ENCODE peak calls at places on chromosomes 13 and 19, in seven cellular contexts. S is tibial nerve, E is suprapubic skin, Q is ovary, B is body of pancreas, I is right lobe of liver, T is heart left ventricle. G is an unnamed sample. For H3K4me1 and H3K27me3, the result is how much of the 10 kb centered on the place peaks cover.

GRCh38 chr13:112616586-112617381 is 28.8 kb upstream of the TUBGCP3 start:
- DNase-seq in S (no peak), E (no peak), Q (no peak), B (peak), I (no peak), T (no peak), G (no peak)

GRCh38 chr13:102707465-102707864 is 12.6 kb upstream of the METTL21C start:
- DNase-seq in S (no peak), E (no peak), Q (no peak), B (no peak), I (no peak), T (no peak), G (no peak)

GRCh38 chr19:4987692-4988370 is 18.9 kb downstream of the KDM4B start:
- DNase-seq in S (no peak), E (no peak), Q (peak), B (no peak), I (no peak), T (no peak), G (no peak)

GRCh38 chr13:97976551-97977375 is 23.3 kb downstream of the IPO5 start:
- DNase-seq in S (no peak), E (no peak), Q (no peak), B (no peak), I (peak), T (peak), G (no peak)

GRCh38 chr13:21458816-21459701 is at the start of gene ZDHHC20:
- DNase-seq in S (peak), E (peak), Q (peak), B (peak), I (peak), T (peak), G (peak)

GRCh38 chr19:51359294-51359693 is 6.9 kb downstream of the ETFB start:
- DNase-seq in S (no peak), E (no peak), Q (no peak), B (no peak), I (no peak), T (no peak), G (no peak)

GRCh38 chr19:42149447-42150202 is 17.4 kb upstream of the POU2F2 start:
- DNase-seq in S (no peak), E (no peak), Q (no peak), B (no peak), I (no peak), T (no peak), G (no peak)

GRCh38 chr13:66312312-66313087 is 917.6 kb downstream of the PCDH9 start:
- DNase-seq in S (no peak), E (no peak), Q (peak), B (peak), I (no peak), T (no peak), G (no peak)

GRCh38 chr19:58277748-58278147 is 1.0 kb upstream of the ZNF8 start:
- DNase-seq in S (no peak), E (no peak), Q (no peak), B (no peak), I (no peak), T (no peak), G (no peak)

GRCh38 chr13:102626928-102627327 is 30.1 kb downstream of the TPP2 start:
- DNase-seq in S (no peak), E (no peak), Q (no peak), B (no peak), I (no peak), T (no peak), G (no peak)

GRCh38 chr19:44644391-44645016 is 794 bp downstream of the PVR start:
- DNase-seq in S (no peak), E (no peak), Q (no peak), B (peak), I (peak), T (no peak), G (peak)

GRCh38 chr13:92827503-92827902 is 399.1 kb upstream of the GPC6 start:
- DNase-seq in S (no peak), E (no peak), Q (no peak), B (no peak), I (no peak), T (no peak), G (no peak)

GRCh38 chr13:71378992-71379905 is 487.8 kb downstream of the DACH1 start:
- DNase-seq in S (no peak), E (no peak), Q (no peak), B (no peak), I (no peak), T (no peak), G (no peak)

GRCh38 chr13:34533941-34534340 is 408.1 kb upstream of the NBEA start:
- DNase-seq in S (no peak), E (no peak), Q (no peak), B (no peak), I (no peak), T (no peak), G (no peak)

DNA sequence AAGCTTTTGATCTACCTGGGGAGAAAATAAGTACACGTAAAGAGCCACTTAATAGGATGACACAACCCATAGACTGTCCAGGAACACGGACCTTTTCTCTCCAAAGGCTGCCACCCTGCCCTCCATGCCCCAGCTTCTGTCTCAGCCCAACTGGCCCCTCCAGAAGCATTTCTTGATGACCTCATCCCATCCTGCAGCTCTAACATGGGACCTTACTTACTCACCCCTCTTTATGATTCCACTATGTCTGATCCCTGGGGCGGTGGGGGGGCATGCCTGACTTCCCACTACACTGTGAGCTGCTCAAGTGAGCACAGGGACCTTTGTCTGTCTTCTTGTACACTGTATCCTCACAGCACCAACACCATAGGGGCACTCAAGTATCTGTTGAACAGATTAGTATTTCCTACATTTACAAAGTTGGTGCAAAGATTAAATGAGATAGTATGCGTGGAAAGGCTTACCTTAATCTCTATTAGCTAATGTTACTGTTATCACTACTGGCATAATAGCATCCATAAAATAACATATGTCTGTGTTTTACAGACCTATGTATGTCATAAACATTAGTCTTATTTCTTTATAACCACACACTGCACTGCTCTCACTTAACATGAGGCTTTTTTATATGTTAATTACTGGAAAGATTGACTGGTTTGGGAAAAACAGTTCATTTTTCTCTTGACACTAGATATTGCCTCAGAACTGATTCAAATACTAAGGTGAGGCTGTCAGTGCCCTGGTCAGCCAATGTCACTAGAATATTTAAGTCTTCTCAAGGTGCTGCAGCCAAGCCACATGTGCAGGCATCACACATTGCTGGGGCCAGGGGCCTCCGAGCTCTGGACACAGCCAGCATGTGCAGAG is 100.9 kb downstream of the FOXO1 start:
- DNase-seq in S (no peak), E (no peak), Q (no peak), B (no peak), I (no peak), T (no peak), G (no peak)
- H3K4me1 ChIP-seq in S (under half), E (half or more), Q (under half), B (half or more), I (under half), T (under half), G (under half)

GRCh38 chr19:19668230-19669012 is at the start of gene ZNF101:
- DNase-seq in S (peak), E (peak), Q (peak), B (peak), I (peak), T (peak), G (peak)
- TF ChIP-seq POLR2A in S (peak), E (peak), Q (peak), B (no peak), I (peak), T (no peak), G (peak)

GRCh38 chr19:49064768-49065611 is at the start of gene NTF4:
- DNase-seq in S (no peak), E (no peak), Q (peak), B (peak), I (no peak), T (no peak), G (no peak)
- H3K27me3 ChIP-seq in S (half or more), E (half or more), Q (under half), B (under half), I (under half), T (under half), G (under half)

DNA sequence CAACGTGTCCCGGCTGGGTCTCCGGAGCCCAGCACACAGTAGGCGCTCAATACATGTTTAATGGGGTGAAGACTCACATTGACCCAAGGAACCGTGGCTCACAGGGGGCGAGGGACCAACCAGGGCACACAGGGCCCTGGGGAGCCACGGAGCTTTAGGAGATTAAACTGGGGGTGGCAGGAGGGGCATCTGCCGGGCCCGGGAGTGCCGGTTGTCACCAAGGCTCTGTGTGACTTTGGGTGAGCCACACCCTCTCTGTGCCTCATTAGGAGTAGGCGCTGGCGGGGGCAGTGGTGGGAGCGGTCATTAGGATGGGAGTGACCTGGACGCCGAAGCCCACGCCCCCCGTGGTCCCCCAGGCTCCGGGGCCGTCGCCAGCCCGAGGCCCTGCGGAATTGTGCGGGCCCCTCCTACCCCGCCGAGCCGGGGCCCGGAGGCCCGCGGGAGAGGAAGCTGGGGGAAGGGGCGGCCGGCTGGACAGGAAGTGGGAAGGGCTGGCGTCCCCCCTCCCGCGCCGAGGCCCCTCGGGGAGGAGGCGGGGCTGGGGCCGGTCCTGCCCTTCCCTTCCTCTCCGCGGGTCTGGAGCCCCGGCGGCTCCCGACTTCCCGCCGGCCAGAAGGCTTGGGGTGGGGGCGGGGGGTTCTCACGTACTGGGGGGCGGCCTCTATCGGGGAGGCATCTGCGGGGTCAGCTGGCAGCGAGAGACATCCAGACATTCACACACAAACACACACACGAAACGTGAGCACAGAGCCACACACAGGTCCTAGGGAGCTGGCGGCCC is 1.8 kb upstream of the SSBP4 start:
- DNase-seq in S (peak), E (peak), Q (peak), B (peak), I (peak), T (peak), G (peak)
- H3K4me1 ChIP-seq in S (under half), E (half or more), Q (under half), B (half or more), I (under half), T (half or more), G (under half)

GRCh38 chr19:6590458-6591319 is at the start of gene CD70:
- DNase-seq in S (no peak), E (no peak), Q (no peak), B (no peak), I (no peak), T (no peak), G (no peak)
- TF ChIP-seq POLR2A in S (no peak), E (no peak), Q (no peak), B (no peak), I (no peak), T (no peak), G (no peak)

GRCh38 chr13:28100149-28101121 is at the start of gene FLT3:
- DNase-seq in S (no peak), E (no peak), Q (no peak), B (peak), I (peak), T (peak), G (no peak)
- H3K27me3 ChIP-seq in S (half or more), E (half or more), Q (under half), B (under half), I (under half), T (under half), G (under half)

DNA sequence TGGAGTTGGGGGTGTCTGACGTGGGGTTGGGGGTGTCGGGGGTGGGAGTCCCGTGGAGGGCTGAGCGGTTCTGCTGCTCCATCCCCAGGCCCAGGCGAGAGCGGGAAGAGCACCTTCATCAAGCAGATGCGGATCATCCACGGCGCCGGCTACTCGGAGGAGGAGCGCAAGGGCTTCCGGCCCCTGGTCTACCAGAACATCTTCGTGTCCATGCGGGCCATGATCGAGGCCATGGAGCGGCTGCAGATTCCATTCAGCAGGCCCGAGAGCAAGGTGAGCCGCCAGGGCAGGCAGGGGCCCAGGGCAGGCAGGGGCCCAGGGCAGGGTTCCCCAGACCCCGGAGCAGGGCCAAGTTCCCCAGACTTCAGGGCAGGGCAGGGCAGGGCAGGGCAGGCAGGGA is 12.7 kb downstream of the GNA15 start:
- DNase-seq in S (no peak), E (no peak), Q (no peak), B (no peak), I (no peak), T (no peak), G (no peak)
- H3K4me1 ChIP-seq in S (under half), E (under half), Q (under half), B (under half), I (under half), T (under half), G (under half)

DNA sequence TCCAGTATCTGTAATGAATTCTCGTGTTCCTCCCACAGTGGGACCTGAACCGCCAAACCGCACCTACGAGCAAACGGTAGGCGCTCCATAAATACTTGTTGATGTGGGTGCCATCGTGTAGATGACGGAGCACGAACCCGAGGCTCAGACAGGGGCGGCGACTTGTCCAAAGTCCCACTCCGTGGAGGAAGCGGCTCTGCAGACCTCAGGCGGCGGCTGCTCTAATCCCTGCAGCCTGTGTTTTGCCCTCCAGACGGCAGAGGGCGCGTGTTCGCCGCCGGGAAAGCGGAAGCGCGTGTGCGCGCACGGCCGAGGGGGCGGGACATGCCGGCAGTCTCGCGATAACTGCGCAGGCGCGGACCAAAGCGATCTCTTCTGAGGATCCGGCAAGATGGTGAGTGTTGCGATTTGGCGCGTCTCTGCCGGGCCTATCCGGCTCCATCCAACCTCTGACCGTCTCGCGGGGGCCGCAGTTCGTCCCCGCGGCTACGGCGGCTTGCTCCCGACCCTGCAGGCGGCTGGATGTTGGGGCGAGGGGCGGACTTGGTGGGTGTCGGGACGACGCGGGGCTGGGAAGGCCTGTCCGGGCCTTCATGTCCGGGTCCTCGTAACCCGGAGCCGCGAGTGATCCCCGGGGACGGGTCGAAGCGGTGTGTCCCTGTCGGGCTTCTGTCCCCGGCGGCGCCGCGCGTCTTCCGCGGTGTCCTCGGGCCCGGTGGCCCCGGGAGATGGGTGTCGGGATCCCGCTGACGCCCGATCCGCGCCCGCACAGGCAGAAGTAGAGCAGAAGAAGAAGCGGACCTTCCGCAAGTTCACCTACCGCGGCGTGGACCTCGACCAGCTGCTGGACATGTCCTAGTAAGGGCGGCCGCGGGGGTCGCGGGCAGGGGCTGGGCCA is at the start of gene RPS15:
- DNase-seq in S (peak), E (peak), Q (peak), B (peak), I (peak), T (peak), G (peak)
- TF ChIP-seq POLR2A in S (peak), E (peak), Q (peak), B (peak), I (peak), T (no peak), G (peak)

DNA sequence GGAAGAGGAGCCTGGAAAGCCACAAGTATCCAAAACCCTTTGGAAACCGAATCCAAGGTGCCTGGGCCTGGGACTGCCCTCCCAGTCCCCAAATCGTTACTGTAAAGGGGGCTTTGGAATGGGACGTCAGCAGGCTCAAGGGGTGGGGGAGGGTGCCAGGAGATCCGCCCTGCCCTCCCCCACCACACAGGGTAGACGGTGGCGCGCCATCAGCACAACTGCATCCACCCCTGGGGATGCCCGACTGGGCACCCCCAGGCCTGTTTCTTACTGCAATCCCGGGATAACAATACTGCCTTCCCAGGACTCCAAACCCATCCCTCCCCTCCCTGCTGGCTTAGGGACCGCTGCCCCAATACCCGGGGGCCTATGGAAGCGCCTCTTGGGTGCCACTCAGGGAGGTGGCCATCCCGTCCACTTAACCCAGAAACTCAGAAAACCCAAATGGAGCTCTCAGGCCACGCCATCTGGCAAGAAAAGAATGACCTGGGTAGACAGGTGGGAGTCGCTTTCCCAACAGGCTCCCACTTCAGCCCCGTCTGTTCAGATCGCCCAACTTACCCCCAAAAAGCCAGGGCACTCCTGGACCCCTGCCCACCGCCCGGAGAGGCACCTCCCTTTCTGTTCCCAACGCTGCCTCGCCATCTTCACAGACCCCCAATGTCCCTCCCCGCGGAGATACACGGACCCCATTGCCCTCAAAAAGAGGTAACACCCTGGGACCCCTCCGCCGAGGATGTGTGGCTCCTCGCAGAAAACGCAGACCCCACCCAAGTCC is 2.4 kb downstream of the KLF16 start:
- DNase-seq in S (no peak), E (no peak), Q (peak), B (no peak), I (peak), T (no peak), G (no peak)
- H3K27me3 ChIP-seq in S (under half), E (under half), Q (under half), B (under half), I (under half), T (under half), G (under half)

G was measured in uterus.